ENCODE peak calls at places on chromosomes 11 and 22, in four cellular contexts. M, E, P and D are unnamed samples.

GRCh38 chr11:75839851-75840250 is 24.8 kb downstream of the UVRAG start:
- DNase-seq in E (no peak), P (peak; percentile 52), M (no peak), D (no peak)

GRCh38 chr11:27282141-27282590 is 80.8 kb downstream of the CCDC34 start:
- DNase-seq in M (no peak), E (peak; percentile 55), P (peak; percentile 89), D (no peak)

GRCh38 chr11:57619331-57619730 is 21.8 kb downstream of the SERPING1 start:
- DNase-seq in E (no peak), M (no peak), P (no peak), D (no peak)

GRCh38 chr22:20889025-20889704 is 28.0 kb upstream of the CRKL start:
- DNase-seq in M (no peak), P (no peak), E (no peak), D (no peak)

GRCh38 chr11:95375881-95376280 is 144.9 kb upstream of the SESN3 start:
- DNase-seq in P (peak; percentile 76), E (no peak), M (no peak), D (no peak)

GRCh38 chr22:49964136-49964492 is 3.5 kb downstream of the PIM3 start:
- DNase-seq in E (peak; percentile 17), M (peak; percentile 26), P (no peak), D (peak; percentile 46)

GRCh38 chr11:4025248-4025956 is 69.2 kb upstream of the RRM1 start:
- DNase-seq in P (peak; percentile 91), M (no peak), E (no peak), D (no peak)

GRCh38 chr11:57071829-57072228 is 83.1 kb downstream of the OR5AK2 start:
- DNase-seq in P (peak; percentile 53), E (no peak), M (no peak), D (no peak)

GRCh38 chr22:19757985-19758895 is 2.3 kb upstream of the TBX1 start:
- DNase-seq in P (no peak), E (no peak), M (no peak), D (no peak)

DNA sequence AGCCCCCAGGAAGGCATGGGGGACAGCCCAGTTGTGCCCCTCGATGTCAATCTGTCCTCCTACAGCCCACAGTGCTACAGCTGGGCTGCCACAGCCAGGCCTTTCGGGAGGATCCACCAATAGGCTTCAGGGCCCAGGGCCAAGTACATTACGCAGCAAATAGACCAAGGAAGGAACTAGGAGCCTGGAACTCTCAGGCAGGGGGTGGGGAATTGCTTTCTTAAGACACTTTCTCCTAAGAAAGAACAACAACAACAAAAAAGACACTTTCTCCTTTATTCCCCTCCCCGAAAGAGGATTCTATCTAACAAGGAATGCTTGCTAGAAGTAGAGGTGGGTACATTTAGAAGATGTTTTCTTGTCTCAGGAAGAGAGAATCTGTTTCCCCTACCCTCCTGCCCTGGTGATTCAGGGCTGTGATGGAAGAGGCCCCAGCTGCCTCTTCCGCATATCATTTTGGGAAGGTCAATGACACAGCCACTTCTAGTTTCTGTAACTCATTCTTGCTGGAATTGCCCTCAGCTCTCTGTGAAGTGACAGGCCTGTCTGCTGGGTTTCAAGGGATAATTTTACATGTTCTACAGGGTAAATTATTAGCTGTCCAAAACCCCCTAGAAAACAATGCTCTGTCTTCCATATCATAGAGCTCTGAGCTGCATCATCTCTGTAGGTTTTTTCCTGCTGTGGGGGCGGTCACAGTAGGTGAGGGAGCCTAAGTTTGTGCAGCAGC is 6.0 kb upstream of the MALAT1 start:
- DNase-seq in M (peak; percentile 85), P (peak; percentile 94), E (peak; percentile 75), D (peak; percentile 79)
- H3K4me1 ChIP-seq in M (peaks cover 92% of the 10 kb centered on the region), P (peaks cover 74% of the 10 kb centered on the region), E (peaks cover 93% of the 10 kb centered on the region), D (peaks cover 76% of the 10 kb centered on the region)

GRCh38 chr11:129881570-129882170 is 13.7 kb downstream of the NFRKB start:
- DNase-seq in E (no peak), P (peak; percentile 40), M (peak; percentile 53), D (no peak)
- TF ChIP-seq CTCF in E (peak; percentile 32), P (peak; percentile 64), M (peak; percentile 45), D (peak; percentile 28)

GRCh38 chr11:19243601-19244000 is 2.9 kb upstream of the E2F8 start:
- DNase-seq in P (no peak), M (no peak), E (no peak), D (no peak)

GRCh38 chr11:19244084-19244483 is 3.3 kb upstream of the E2F8 start:
- DNase-seq in M (peak; percentile 55), P (peak; percentile 69), E (no peak), D (no peak)

GRCh38 chr11:19245351-19245750 is 4.6 kb upstream of the E2F8 start:
- DNase-seq in P (no peak), E (no peak), M (no peak), D (no peak)

GRCh38 chr11:19243143-19243542 is 2.4 kb upstream of the E2F8 start:
- DNase-seq in M (no peak), P (no peak), E (no peak), D (no peak)

GRCh38 chr11:19244621-19245020 is 3.9 kb upstream of the E2F8 start:
- DNase-seq in E (no peak), M (no peak), P (no peak), D (no peak)
- H3K27ac ChIP-seq in E (no peak overlapping the region), M (peak overlapping the region; percentile 65), P (no peak overlapping the region), D (no peak overlapping the region)

DNA sequence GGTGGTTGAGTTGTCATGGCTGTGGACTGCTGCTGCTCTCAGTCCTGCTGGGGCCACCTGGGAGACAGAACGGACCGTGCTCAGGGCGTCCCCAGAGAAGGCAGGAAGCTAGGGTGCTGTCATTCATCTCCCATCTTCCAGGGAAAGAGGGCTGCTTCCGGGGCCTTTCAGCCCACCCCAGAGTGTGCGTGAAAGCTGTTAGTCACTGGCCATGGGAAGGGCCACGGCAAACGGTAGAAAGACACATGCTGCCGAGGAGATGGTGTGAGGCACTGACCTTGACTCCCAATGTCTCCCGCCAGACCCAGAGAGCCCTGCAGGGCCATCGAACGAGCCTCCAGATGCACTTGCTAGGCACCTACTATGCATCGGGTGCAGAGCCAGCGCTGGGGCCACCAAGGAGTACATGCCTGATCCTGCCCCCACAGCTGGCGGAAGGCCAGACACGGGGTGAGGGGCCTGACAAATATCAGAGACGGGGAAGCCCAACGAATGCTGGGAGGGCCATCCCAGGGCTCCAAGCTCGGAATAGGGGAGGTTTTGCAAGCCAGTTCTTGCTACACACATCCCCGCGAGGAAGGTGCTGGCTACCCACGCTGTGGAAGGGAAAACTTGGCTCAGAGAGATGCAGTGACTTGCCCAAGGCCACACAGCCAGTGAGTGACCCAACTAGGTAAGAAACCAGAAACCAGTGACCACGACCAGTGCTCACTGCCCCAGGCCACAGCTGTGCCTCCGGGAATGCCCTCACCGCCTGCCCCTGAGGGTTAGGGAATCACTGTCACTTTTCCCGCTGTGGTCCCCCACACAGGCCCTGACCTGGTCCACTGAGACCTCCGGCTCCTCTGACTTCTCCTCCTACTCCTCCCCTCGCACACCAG is 10.1 kb downstream of the RAC2 start:
- DNase-seq in M (no peak), E (no peak), P (peak; percentile 22), D (no peak)
- H3K4me1 ChIP-seq in M (peaks cover 86% of the 10 kb centered on the region), E (no peaks in the 10 kb centered on the region), P (no peaks in the 10 kb centered on the region), D (no peaks in the 10 kb centered on the region)

GRCh38 chr11:133947298-133947905 is 9.4 kb downstream of the IGSF9B start:
- DNase-seq in E (peak; percentile 57), M (no peak), P (peak; percentile 63), D (no peak)
- TF ChIP-seq CTCF in E (peak; percentile 38), M (no peak), P (peak; percentile 48), D (peak; percentile 8)

DNA sequence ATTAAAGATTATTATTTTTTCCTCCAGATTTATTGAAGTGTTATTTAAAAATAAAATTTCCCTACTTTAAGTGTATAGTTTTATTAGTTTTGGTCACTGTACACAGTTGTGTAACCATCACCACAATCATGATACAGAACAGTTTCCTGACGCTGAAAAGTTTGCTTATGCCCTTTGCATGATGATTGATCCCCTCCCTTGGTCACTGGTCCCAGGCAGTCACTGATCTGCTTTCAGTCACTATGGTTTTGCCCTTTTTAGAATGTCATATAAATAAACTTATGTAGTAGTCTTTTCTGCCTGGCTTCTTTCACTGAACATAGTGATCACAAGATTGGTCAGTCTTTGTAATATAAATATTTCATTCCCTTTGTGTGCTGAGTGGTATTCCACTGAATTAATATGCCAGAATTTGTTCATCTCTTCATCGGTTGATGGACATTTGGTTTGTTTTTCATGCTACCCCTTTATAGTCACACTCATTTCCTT is 140.6 kb downstream of the SWAP70 start:
- DNase-seq in P (no peak), M (no peak), E (no peak), D (no peak)
- H3K27ac ChIP-seq in P (peak overlapping the region; percentile 11), M (no peak overlapping the region), E (peak overlapping the region; percentile 78), D (peak overlapping the region; percentile 70)

DNA sequence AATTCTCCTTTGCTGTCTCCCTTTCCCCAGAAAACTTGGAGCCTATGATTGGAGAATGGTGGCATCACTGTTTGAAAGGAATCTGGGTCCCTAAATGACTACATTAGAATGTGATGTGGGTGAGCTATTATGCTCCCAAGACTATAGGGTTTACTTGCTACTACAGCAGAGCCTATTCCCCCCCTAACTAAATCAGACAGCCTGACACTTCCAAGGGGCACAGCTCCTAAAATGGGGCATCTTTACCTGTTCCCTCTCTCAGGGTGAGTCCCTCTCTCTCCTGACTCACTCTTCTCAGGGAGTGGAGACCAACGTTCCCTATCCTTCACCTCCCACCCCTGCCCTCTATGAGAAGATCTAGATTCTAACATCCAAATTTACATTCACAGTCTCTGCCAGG is 775 bp upstream of the ISX start:
- DNase-seq in M (no peak), P (no peak), E (no peak), D (no peak)
- H3K4me1 ChIP-seq in M (no peaks in the 10 kb centered on the region), P (no peaks in the 10 kb centered on the region), E (no peaks in the 10 kb centered on the region), D (no peaks in the 10 kb centered on the region)

GRCh38 chr11:83392556-83392955 is 106.4 kb upstream of the CCDC90B start:
- DNase-seq in P (no peak), M (no peak), E (no peak), D (no peak)

GRCh38 chr11:83389975-83390374 is 103.8 kb upstream of the CCDC90B start:
- DNase-seq in P (no peak), E (no peak), M (no peak), D (no peak)
- TF ChIP-seq CTCF in P (no peak), E (no peak), M (no peak), D (no peak)